ENCODE peak calls at places on chromosomes 16 and 17, in seven cellular contexts. P, R, B, F, Z, J and M are unnamed samples.

GRCh38 chr17:50830994-50831393 is 4.4 kb upstream of the WFIKKN2 start:
- DNase-seq in J (no peak), F (no peak), Z (no peak), R (no peak), B (no peak), P (no peak), M (no peak)

GRCh38 chr17:81119223-81120148 is 45.8 kb upstream of the PVALEF start:
- DNase-seq in B (peak; percentile 96), R (peak; percentile 96), Z (peak; percentile 97), F (peak; percentile 74), P (peak; percentile 32), J (peak; percentile 98), M (peak; percentile 70)

GRCh38 chr17:80047176-80047575 is 10.7 kb downstream of the CCDC40 start:
- DNase-seq in Z (no peak), B (no peak), F (no peak), J (no peak), P (no peak), R (no peak), M (no peak)

GRCh38 chr17:35376245-35376644 is 2.8 kb upstream of the SLFN11 start:
- DNase-seq in R (no peak), Z (peak; percentile 22), P (no peak), J (peak; percentile 29), B (no peak), F (no peak), M (no peak)

GRCh38 chr16:22789281-22789945 is 24.5 kb upstream of the HS3ST2 start:
- DNase-seq in F (no peak), B (no peak), P (no peak), R (no peak), Z (no peak), J (peak; percentile 66), M (no peak)

GRCh38 chr16:67241008-67241900 is 6.0 kb downstream of the FHOD1 start:
- DNase-seq in Z (peak; percentile 77), P (no peak), B (no peak), J (peak; percentile 93), R (no peak), F (no peak), M (no peak)

GRCh38 chr17:45092932-45093430 is 31.9 kb downstream of the NMT1 start:
- DNase-seq in Z (peak; percentile 98), F (no peak), J (peak; percentile 98), P (no peak), R (no peak), B (no peak), M (no peak)

GRCh38 chr16:61194573-61194972 is 841.7 kb downstream of the CDH8 start:
- DNase-seq in B (no peak), J (no peak), Z (no peak), P (no peak), R (no peak), F (no peak), M (no peak)

GRCh38 chr17:56284501-56284900 is 131.2 kb downstream of the ANKFN1 start:
- DNase-seq in J (no peak), Z (no peak), R (no peak), P (no peak), F (no peak), B (no peak), M (no peak)

GRCh38 chr17:83198366-83199341 is 119.2 kb downstream of the METRNL start:
- DNase-seq in F (no peak), Z (no peak), B (no peak), P (no peak), J (no peak), R (no peak), M (no peak)

GRCh38 chr16:51156836-51157235 is 5.8 kb upstream of the SALL1 start:
- DNase-seq in B (no peak), R (no peak), Z (no peak), J (no peak), F (no peak), P (no peak), M (no peak)

GRCh38 chr17:9427460-9428315 is 147.9 kb downstream of the STX8 start:
- DNase-seq in B (no peak), Z (no peak), J (no peak), R (no peak), P (no peak), F (no peak), M (no peak)

GRCh38 chr17:21460358-21460757 is 84.2 kb downstream of the KCNJ12 start:
- DNase-seq in P (no peak), F (no peak), R (no peak), J (peak; percentile 22), B (no peak), Z (peak; percentile 59), M (no peak)

GRCh38 chr16:23296994-23297393 is 5.1 kb upstream of the SCNN1B start:
- DNase-seq in P (no peak), J (no peak), F (no peak), Z (no peak), R (no peak), B (no peak), M (no peak)

GRCh38 chr17:43449470-43450202 is 34.1 kb upstream of the DHX8 start:
- DNase-seq in F (no peak), B (no peak), P (no peak), Z (no peak), R (no peak), J (no peak), M (no peak)

DNA sequence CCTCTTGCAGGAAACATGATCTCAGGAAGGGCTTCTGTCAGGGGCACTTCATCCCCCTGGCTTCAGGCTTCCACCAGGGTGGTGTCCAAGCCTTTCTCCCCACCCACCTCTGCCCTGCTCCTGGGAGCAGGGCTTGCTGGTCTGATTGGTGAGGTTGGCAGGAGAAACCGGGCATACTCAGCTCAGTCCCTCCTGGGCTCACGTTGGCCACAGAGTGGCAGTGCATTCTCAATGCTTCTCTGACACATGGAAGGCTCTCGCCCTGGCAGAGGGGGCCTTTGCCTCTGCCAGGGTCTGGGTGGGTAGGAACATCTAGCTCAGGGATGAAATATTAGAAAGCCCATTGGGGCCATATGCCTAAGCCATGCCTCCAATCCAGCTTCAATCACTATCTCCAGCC is 142.8 kb downstream of the AXIN2 start:
- DNase-seq in J (no peak), F (no peak), R (no peak), Z (no peak), P (no peak), B (no peak), M (no peak)
- TF ChIP-seq CTCF in J (no peak), F (no peak), R (no peak), Z (no peak), P (no peak), B (no peak), M (no peak)

DNA sequence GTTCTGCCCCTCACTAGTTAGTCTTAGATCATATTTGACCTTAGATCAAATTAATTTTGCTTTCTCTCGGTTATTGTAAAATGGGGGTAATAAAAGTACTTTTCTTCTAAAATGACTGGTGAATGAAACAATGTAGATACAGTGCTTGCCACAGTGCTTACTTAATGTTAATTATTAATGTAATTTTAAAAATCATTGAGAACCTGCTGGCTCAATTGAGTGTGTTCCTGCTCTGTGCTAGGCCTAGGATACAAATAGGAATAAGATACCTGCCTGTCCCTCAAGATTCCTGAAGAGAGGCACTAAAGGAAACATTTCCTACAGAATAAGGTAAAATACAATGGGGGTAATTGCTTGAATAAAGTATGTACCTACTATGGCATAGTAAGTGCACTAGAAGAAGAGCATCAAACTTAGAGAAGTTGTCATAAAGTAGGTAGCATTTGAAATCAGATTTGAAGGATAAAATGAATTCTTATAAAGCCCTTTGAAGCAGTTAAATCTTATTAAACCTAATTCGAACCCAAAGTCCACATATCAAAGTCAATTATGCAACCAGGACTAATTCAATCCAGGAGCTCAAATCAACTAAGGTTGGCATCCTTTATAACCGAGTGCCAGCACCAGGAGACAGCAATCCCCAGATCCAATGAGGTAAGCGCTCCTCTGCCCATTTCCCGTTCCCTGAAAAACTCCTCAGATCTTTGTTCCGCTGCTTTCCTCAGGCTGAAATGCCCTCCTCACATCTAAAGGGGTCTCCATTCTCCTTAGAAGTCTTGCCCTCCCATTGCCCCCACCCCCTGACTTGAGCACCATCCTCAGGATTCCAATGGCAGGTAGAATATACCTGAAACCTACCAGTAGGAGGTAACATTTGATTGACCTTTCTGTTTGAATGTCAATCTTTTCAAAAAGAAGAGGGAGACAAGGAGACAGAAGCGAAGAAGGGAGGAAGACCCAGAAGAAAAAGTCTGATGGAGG is 2.4 kb upstream of the MED13 start:
- DNase-seq in Z (no peak), B (no peak), J (no peak), F (no peak), R (no peak), P (no peak), M (no peak)
- TF ChIP-seq CTCF in Z (no peak), B (no peak), J (no peak), F (no peak), R (no peak), P (no peak), M (no peak)

DNA sequence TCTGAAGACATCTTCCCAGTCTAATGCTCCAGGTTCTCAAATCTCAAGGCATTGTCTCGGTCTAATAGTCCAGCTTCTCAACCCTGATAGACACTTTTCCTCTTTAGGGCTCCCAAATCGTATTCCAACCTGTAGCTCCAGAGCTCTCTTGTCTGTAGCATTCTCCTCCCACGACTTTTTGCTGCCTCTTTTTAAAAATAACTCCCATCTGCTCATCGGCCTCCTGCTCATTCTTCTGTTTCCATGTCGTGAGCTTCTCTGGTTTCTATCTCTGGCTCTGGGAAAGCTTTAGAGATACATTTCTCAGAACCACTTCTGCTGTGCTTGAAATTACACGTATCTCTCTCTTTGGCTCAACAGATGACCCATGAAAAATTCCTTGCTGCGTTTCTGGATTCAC is 609.7 kb upstream of the C16orf82 start:
- DNase-seq in Z (no peak), B (no peak), J (no peak), P (no peak), R (no peak), F (no peak), M (no peak)
- TF ChIP-seq CTCF in Z (no peak), B (no peak), J (no peak), P (no peak), R (no peak), F (no peak), M (no peak)

GRCh38 chr16:1194665-1195392 is 30.2 kb downstream of the TPSG1 start:
- DNase-seq in P (no peak), B (peak; percentile 51), R (peak; percentile 69), J (no peak), F (peak; percentile 39), Z (no peak), M (peak; percentile 38)
- TF ChIP-seq CTCF in P (peak; percentile 34), B (peak; percentile 90), R (peak; percentile 84), J (peak; percentile 94), F (peak; percentile 70), Z (peak; percentile 83), M (peak; percentile 86)

GRCh38 chr16:86085795-86086194 is 186.8 kb downstream of the IRF8 start:
- DNase-seq in Z (no peak), R (no peak), F (no peak), J (no peak), B (no peak), P (no peak), M (no peak)
- TF ChIP-seq CTCF in Z (no peak), R (no peak), F (no peak), J (no peak), B (no peak), P (no peak), M (no peak)

GRCh38 chr17:17570207-17570797 is 21.2 kb downstream of the PEMT start:
- DNase-seq in J (no peak), F (no peak), P (no peak), Z (peak; percentile 34), B (peak; percentile 49), R (no peak), M (peak; percentile 30)
- TF ChIP-seq CTCF in J (peak; percentile 72), F (no peak), P (no peak), Z (peak; percentile 46), B (no peak), R (no peak), M (peak; percentile 60)